ENCODE peak calls at places on chromosome 11, in four cellular contexts. N, Y, A and G are unnamed samples.

GRCh38 chr11:128860571-128861361 is 6.3 kb downstream of the KCNJ1 start:
- DNase-seq in N (no peak), Y (no peak), A (no peak), G (no peak)

GRCh38 chr11:10385696-10386095 is 69.4 kb upstream of the AMPD3 start:
- DNase-seq in N (no peak), Y (no peak), A (no peak), G (no peak)

GRCh38 chr11:116972692-116973091 is 125.5 kb downstream of the SIK3 start:
- DNase-seq in N (no peak), Y (no peak), A (no peak), G (no peak)

GRCh38 chr11:13318498-13319295 is 41.1 kb downstream of the BMAL1 start:
- DNase-seq in N (no peak), Y (no peak), A (no peak), G (peak)

GRCh38 chr11:130208241-130209127 is 48.9 kb downstream of the ST14 start:
- DNase-seq in N (no peak), Y (peak), A (no peak), G (no peak)

GRCh38 chr11:17792161-17792560 is 57.6 kb downstream of the KCNC1 start:
- DNase-seq in N (no peak), Y (no peak), A (no peak), G (no peak)

GRCh38 chr11:119727523-119728081 is 1.4 kb downstream of the NECTIN1 start:
- DNase-seq in N (peak), Y (peak), A (peak), G (peak)

GRCh38 chr11:19730373-19730772 is 17.7 kb downstream of the NAV2 start:
- DNase-seq in N (no peak), Y (no peak), A (no peak), G (no peak)

GRCh38 chr11:67389477-67389876 is 2.3 kb upstream of the RAD9A start:
- DNase-seq in N (peak), Y (no peak), A (peak), G (no peak)

GRCh38 chr11:58394195-58394594 is 12.5 kb downstream of the OR5B3 start:
- DNase-seq in N (no peak), Y (no peak), A (no peak), G (no peak)

GRCh38 chr11:72343159-72343756 is 91.1 kb downstream of the CLPB start:
- DNase-seq in N (no peak), Y (no peak), A (no peak), G (no peak)

GRCh38 chr11:67119577-67120391 is 721 bp downstream of the KDM2A start:
- DNase-seq in N (peak), Y (peak), A (peak), G (peak)

GRCh38 chr11:64885367-64886286 is 7.2 kb upstream of the EHD1 start:
- DNase-seq in N (no peak), Y (no peak), A (no peak), G (no peak)

GRCh38 chr11:92867913-92868619 is 101.4 kb upstream of the MTNR1B start:
- DNase-seq in N (no peak), Y (no peak), A (no peak), G (no peak)

GRCh38 chr11:77027275-77027674 is 6.9 kb upstream of the B3GNT6 start:
- DNase-seq in N (no peak), Y (no peak), A (no peak), G (no peak)

GRCh38 chr11:77031599-77031998 is 2.6 kb upstream of the B3GNT6 start:
- DNase-seq in N (no peak), Y (no peak), A (no peak), G (no peak)

GRCh38 chr11:77029829-77030228 is 4.4 kb upstream of the B3GNT6 start:
- DNase-seq in N (no peak), Y (no peak), A (no peak), G (no peak)

GRCh38 chr11:77035041-77035440 is 843 bp downstream of the B3GNT6 start:
- DNase-seq in N (no peak), Y (no peak), A (no peak), G (no peak)

DNA sequence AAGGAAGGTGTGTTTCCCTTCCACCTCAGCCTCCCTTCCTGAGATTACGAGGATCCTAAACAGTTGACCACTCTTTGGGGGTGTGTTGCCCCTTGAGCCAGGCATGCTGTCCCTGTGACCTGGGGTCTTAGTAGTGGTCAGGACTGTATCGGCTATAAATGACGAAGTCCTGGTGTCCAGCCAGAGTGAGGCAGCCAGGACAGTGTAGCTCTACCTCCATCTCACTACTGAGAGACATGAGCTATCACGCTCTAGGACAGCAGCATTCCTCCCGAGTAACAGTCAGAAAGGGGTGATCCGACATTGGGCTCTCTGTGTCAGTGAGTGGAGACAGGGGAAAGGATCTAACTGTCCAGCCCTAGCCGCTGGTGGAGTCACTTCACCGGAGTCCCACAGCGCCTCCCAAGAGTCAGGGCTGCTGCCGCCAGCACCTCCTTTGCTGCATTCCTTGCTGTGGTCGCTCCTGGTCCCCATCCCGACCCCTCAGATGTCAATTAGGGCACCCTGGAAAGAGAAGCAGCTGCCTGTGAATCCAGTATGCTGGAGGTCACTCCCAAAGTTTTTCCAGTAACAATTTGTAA is 3.3 kb upstream of the B3GNT6 start:
- DNase-seq in N (no peak), Y (no peak), A (no peak), G (no peak)
- TF ChIP-seq CTCF in N (no peak), Y (no peak), A (no peak), G (no peak)

GRCh38 chr11:60756307-60757032 is at the start of gene MS4A15:
- DNase-seq in N (peak), Y (no peak), A (peak), G (peak)
- TF ChIP-seq CTCF in N (peak), Y (peak), A (peak), G (peak)

DNA sequence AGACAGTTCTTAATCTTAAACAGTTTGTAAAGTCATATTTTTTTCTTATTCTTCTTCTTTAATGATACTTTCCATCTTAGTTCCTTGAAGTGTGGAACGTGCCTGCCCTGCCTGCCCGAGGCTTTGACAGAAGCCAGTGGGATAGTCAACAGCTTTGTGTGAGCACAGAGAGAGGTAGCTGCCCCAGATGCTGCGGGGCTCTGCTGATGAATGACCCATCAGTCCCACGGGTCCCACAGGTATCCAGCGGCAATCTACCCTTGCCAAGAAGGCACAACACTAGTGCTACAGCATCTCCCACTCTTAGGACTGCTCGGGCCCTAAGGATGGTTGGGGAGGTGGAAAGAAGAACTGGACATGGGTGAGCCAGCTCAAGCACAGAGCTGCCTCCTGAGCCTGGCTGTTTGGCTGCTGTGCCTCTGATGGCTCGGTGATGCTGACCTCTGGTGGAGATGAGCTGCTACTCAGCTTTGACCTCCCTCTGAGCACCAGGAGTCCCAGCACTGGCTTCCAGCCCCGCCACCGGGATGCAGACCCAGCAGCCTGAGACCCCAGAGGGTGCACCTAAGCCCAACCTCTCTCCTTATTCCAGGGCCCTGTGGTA is 11.8 kb upstream of the APLNR start:
- DNase-seq in N (peak), Y (peak), A (peak), G (no peak)
- TF ChIP-seq CTCF in N (no peak), Y (peak), A (peak), G (peak)

GRCh38 chr11:131372243-131372930 is 2.0 kb downstream of the NTM start:
- DNase-seq in N (no peak), Y (no peak), A (no peak), G (no peak)
- TF ChIP-seq CTCF in N (no peak), Y (no peak), A (no peak), G (no peak)